ENCODE peak calls at places on chromosomes 5 and 9, in seven cellular contexts. V is astrocyte, J is ovary, R is fibroblast of lung, Q is mammary epithelial cell, H is heart left ventricle, X is lung. M is an unnamed sample.

GRCh38 chr5:9490494-9491097 is 55.3 kb downstream of the SEMA5A start:
- DNase-seq in V (no peak), J (no peak), R (no peak), Q (no peak), H (peak; percentile 35), X (no peak), M (no peak)

GRCh38 chr5:147339313-147339712 is 104.5 kb downstream of the STK32A start:
- DNase-seq in V (no peak), J (no peak), R (no peak), Q (no peak), H (no peak), X (no peak), M (no peak)

GRCh38 chr5:132883261-132883834 is 9.9 kb downstream of the LEAP2 start:
- DNase-seq in V (peak; percentile 45), J (no peak), R (peak; percentile 64), Q (peak; percentile 49), H (peak; percentile 44), X (no peak), M (no peak)

GRCh38 chr5:105506692-105507277 is 1944.2 kb upstream of the NUDT12 start:
- DNase-seq in V (no peak), J (no peak), R (no peak), Q (no peak), H (no peak), X (no peak), M (no peak)

GRCh38 chr5:125058185-125058826 is 311.9 kb upstream of the ZNF608 start:
- DNase-seq in V (no peak), J (no peak), R (no peak), Q (no peak), H (no peak), X (no peak), M (peak; percentile 47)

GRCh38 chr9:2125909-2126308 is 110.8 kb downstream of the SMARCA2 start:
- DNase-seq in V (no peak), J (no peak), R (no peak), Q (no peak), H (no peak), X (no peak), M (no peak)

GRCh38 chr5:67215592-67216471 is 19.2 kb upstream of the CD180 start:
- DNase-seq in V (no peak), J (peak; percentile 41), R (peak; percentile 23), Q (no peak), H (peak; percentile 94), X (peak; percentile 82), M (no peak)

GRCh38 chr9:107465467-107466451 is 23.8 kb downstream of the KLF4 start:
- DNase-seq in V (peak; percentile 14), J (peak; percentile 73), R (peak; percentile 26), Q (peak; percentile 50), H (peak; percentile 68), X (peak; percentile 61), M (no peak)

GRCh38 chr5:176601901-176602300 is 8.1 kb downstream of the GPRIN1 start:
- DNase-seq in V (no peak), J (no peak), R (no peak), Q (no peak), H (no peak), X (no peak), M (no peak)

GRCh38 chr5:111741270-111741669 is 15.7 kb downstream of the NREP start:
- DNase-seq in V (no peak), J (no peak), R (peak; percentile 53), Q (no peak), H (no peak), X (no peak), M (no peak)

GRCh38 chr5:145775893-145776444 is 59.2 kb downstream of the PRELID2 start:
- DNase-seq in V (peak; percentile 86), J (peak; percentile 35), R (peak; percentile 91), Q (peak; percentile 88), H (no peak), X (no peak), M (peak; percentile 65)

GRCh38 chr9:77726289-77726688 is 78.2 kb upstream of the GNA14 start:
- DNase-seq in V (peak; percentile 54), J (no peak), R (peak; percentile 62), Q (no peak), H (no peak), X (no peak), M (no peak)

GRCh38 chr5:171601266-171601881 is 181.9 kb downstream of the FGF18 start:
- DNase-seq in V (no peak), J (no peak), R (no peak), Q (no peak), H (peak; percentile 48), X (no peak), M (no peak)

GRCh38 chr5:135221187-135221473 is 177.9 kb downstream of the MACROH2A1 start:
- DNase-seq in V (no peak), J (no peak), R (no peak), Q (no peak), H (no peak), X (no peak), M (no peak)

GRCh38 chr9:127578627-127578951 is 33.5 kb upstream of the STXBP1 start:
- DNase-seq in V (no peak), J (no peak), R (no peak), Q (no peak), H (no peak), X (no peak), M (no peak)

GRCh38 chr9:127578952-127579853 is 32.9 kb upstream of the STXBP1 start:
- DNase-seq in V (peak; percentile 96), J (peak; percentile 88), R (peak; percentile 98), Q (peak; percentile 98), H (peak; percentile 89), X (peak; percentile 91), M (peak; percentile 93)

GRCh38 chr9:127574089-127574921 is 37.8 kb upstream of the STXBP1 start:
- DNase-seq in V (no peak), J (no peak), R (peak; percentile 71), Q (peak; percentile 85), H (no peak), X (peak; percentile 69), M (no peak)

GRCh38 chr9:127572961-127573727 is 38.9 kb upstream of the STXBP1 start:
- DNase-seq in V (peak; percentile 73), J (no peak), R (peak; percentile 80), Q (no peak), H (no peak), X (no peak), M (peak; percentile 67)

GRCh38 chr9:127575875-127576778 is 36.0 kb upstream of the STXBP1 start:
- DNase-seq in V (no peak), J (no peak), R (peak; percentile 25), Q (no peak), H (no peak), X (no peak), M (no peak)
- TF ChIP-seq CTCF in V (no peak), J (no peak), R (no peak), Q (no peak), H (no peak), X (no peak), M (no peak)

GRCh38 chr9:37152365-37152764 is 32.0 kb downstream of the ZCCHC7 start:
- DNase-seq in V (no peak), J (no peak), R (no peak), Q (no peak), H (no peak), X (no peak), M (no peak)

GRCh38 chr9:37157978-37158377 is 37.6 kb downstream of the ZCCHC7 start:
- DNase-seq in V (no peak), J (no peak), R (no peak), Q (no peak), H (no peak), X (no peak), M (no peak)

GRCh38 chr9:37156205-37156604 is 35.8 kb downstream of the ZCCHC7 start:
- DNase-seq in V (no peak), J (no peak), R (no peak), Q (no peak), H (no peak), X (no peak), M (peak; percentile 3)

GRCh38 chr9:37155601-37156000 is 35.2 kb downstream of the ZCCHC7 start:
- DNase-seq in V (no peak), J (no peak), R (no peak), Q (peak; percentile 48), H (no peak), X (no peak), M (no peak)

GRCh38 chr9:37156781-37157356 is 36.5 kb downstream of the ZCCHC7 start:
- DNase-seq in V (peak; percentile 16), J (no peak), R (peak; percentile 27), Q (peak; percentile 71), H (no peak), X (no peak), M (no peak)
- H3K36me3 ChIP-seq in V (no peaks in the 10 kb centered on the region), J (no peaks in the 10 kb centered on the region), R (peaks cover 2% of the 10 kb centered on the region), Q (peaks cover 1% of the 10 kb centered on the region), H (no peaks in the 10 kb centered on the region), X (peaks cover 1% of the 10 kb centered on the region), M (peaks cover 2% of the 10 kb centered on the region)

GRCh38 chr9:123823194-123823947 is 106.6 kb downstream of the DENND1A start:
- DNase-seq in V (no peak), J (no peak), R (no peak), Q (no peak), H (no peak), X (no peak), M (no peak)

GRCh38 chr9:123820139-123820538 is 109.8 kb downstream of the DENND1A start:
- DNase-seq in V (no peak), J (no peak), R (no peak), Q (no peak), H (no peak), X (no peak), M (no peak)

GRCh38 chr9:123828449-123828848 is 101.5 kb downstream of the DENND1A start:
- DNase-seq in V (no peak), J (no peak), R (no peak), Q (no peak), H (no peak), X (no peak), M (no peak)

DNA sequence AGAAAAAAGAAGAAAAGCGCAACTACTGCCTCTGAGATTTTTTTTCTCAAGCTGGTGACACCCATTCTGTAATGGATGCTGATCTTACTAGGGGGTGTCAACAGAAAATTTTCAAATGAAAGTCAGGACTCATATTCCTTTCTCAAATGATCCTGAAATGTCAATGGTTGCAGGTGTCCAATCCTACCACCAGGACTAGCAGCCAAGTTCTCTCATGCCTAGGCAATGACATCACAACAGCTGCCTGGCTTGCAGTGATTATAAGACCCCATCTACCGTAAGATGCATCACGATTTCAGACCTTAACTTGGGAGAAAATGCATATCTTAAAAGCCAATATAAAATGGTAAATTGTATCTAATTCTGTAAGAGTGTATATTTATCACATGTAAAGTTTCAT is 104.6 kb downstream of the DENND1A start:
- DNase-seq in V (peak; percentile 72), J (no peak), R (peak; percentile 81), Q (no peak), H (no peak), X (no peak), M (no peak)
- TF ChIP-seq CTCF in V (peak; percentile 28), J (no peak), R (peak; percentile 25), Q (peak; percentile 13), H (no peak), X (no peak), M (peak; percentile 15)

DNA sequence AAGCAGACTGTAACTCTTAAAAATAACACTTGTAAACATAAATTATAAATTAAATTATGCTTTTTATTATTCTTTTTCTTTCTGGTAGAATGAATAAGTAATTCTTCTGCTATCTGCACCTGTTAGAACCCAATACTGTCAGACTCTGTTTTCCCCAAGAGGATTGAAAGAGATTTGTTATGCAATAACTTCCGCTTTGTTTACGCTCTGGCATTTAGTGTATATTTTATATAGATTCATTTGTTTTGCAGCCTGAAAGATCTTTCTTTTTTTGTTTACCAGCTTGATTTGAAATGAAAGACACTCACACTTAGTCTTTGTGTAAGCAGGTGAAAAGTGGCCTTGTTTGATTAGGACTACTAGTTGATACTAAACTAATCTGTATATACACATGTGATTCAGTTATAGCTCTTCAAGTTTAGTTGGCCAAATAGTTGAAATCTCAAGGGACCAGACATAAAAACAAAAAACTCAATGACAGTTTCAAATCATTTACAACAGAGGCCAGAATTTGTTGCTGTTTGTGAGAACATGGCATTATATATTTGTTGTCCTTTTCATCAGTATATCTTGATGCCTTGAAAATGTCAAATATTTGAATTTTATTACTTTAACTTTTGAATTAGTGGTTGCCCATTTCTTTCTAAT is 155.8 kb downstream of the PBX3 start:
- DNase-seq in V (no peak), J (no peak), R (no peak), Q (no peak), H (no peak), X (no peak), M (no peak)
- H3K36me3 ChIP-seq in V (no peaks in the 10 kb centered on the region), J (no peaks in the 10 kb centered on the region), R (no peaks in the 10 kb centered on the region), Q (no peaks in the 10 kb centered on the region), H (no peaks in the 10 kb centered on the region), X (no peaks in the 10 kb centered on the region), M (no peaks in the 10 kb centered on the region)

M was measured in BJ.